ENCODE peak calls at places on chromosome 15, in five cellular contexts. B is CD8-positive, alpha-beta memory T cell; J is fibroblast of gingiva; Z is T1000; X is HT1080. I is an unnamed sample.
A peak's percentile ranks its signal among the peaks of the same experiment; 100 is the strongest.

GRCh38 chr15:81182746-81183402 is 13.8 kb upstream of the IL16 start:
- DNase-seq in B (no peak), J (no peak), Z (no peak), X (no peak), I (no peak)

GRCh38 chr15:48644827-48645557 is 517 bp downstream of the FBN1 start:
- DNase-seq in B (no peak), J (peak; percentile 75), Z (peak; percentile 30), X (no peak), I (no peak)

GRCh38 chr15:74251187-74251811 is 15.2 kb downstream of the CCDC33 start:
- DNase-seq in B (no peak), J (no peak), Z (no peak), X (no peak), I (no peak)

GRCh38 chr15:65177901-65178300 is 7.2 kb downstream of the CLPX start:
- DNase-seq in B (no peak), J (no peak), Z (no peak), X (no peak), I (no peak)

GRCh38 chr15:51801391-51801835 is 28.0 kb upstream of the TMOD3 start:
- DNase-seq in B (no peak), J (no peak), Z (no peak), X (peak; percentile 32), I (no peak)

GRCh38 chr15:85649372-85649771 is 145.4 kb downstream of the KLHL25 start:
- DNase-seq in B (no peak), J (peak; percentile 51), Z (no peak), X (peak; percentile 85), I (no peak)

GRCh38 chr15:101115318-101115886 is 136.4 kb downstream of the CHSY1 start:
- DNase-seq in B (no peak), J (no peak), Z (no peak), X (no peak), I (no peak)

GRCh38 chr15:45690581-45691260 is 55.9 kb downstream of the SQOR start:
- DNase-seq in B (no peak), J (no peak), Z (no peak), X (no peak), I (no peak)

GRCh38 chr15:56672721-56673120 is 60.6 kb downstream of the ZNF280D start:
- DNase-seq in B (no peak), J (peak; percentile 3), Z (no peak), X (no peak), I (no peak)

GRCh38 chr15:77500986-77501385 is 80.3 kb downstream of the HMG20A start:
- DNase-seq in B (no peak), J (peak; percentile 68), Z (no peak), X (peak; percentile 45), I (no peak)

GRCh38 chr15:85142324-85142723 is 160.7 kb downstream of the PDE8A start:
- DNase-seq in B (no peak), J (no peak), Z (no peak), X (peak; percentile 82), I (no peak)

GRCh38 chr15:85045615-85046014 is 64.0 kb downstream of the PDE8A start:
- DNase-seq in B (no peak), J (no peak), Z (no peak), X (no peak), I (no peak)

GRCh38 chr15:43329222-43329959 is 982 bp downstream of the LCMT2 start:
- DNase-seq in B (no peak), J (peak; percentile 44), Z (no peak), X (no peak), I (peak; percentile 51)

GRCh38 chr15:45666119-45666875 is 31.5 kb downstream of the SQOR start:
- DNase-seq in B (no peak), J (no peak), Z (no peak), X (no peak), I (no peak)

GRCh38 chr15:73753250-73754130 is at the start of gene INSYN1:
- DNase-seq in B (no peak), J (peak; percentile 15), Z (no peak), X (no peak), I (no peak)

GRCh38 chr15:48493084-48493762 is 152.3 kb downstream of the FBN1 start:
- DNase-seq in B (no peak), J (peak; percentile 94), Z (no peak), X (peak; percentile 82), I (no peak)

GRCh38 chr15:58081891-58082290 is 16.4 kb upstream of the ALDH1A2 start:
- DNase-seq in B (no peak), J (no peak), Z (no peak), X (no peak), I (no peak)

I was measured in colonic mucosa.